ENCODE peak calls at places on chromosomes 12 and 14, in five cellular contexts. M, J, C, T and B are unnamed samples.

GRCh38 chr12:78414071-78414470 is 450.5 kb upstream of the SYT1 start:
- DNase-seq in M (no peak), J (no peak), C (no peak), T (no peak), B (no peak)

GRCh38 chr12:39300799-39301198 is 142.1 kb downstream of the KIF21A start:
- DNase-seq in M (no peak), J (no peak), C (no peak), T (no peak), B (no peak)

GRCh38 chr14:71119075-71119474 is 211.8 kb downstream of the PCNX1 start:
- DNase-seq in M (no peak), J (no peak), C (no peak), T (no peak), B (no peak)

GRCh38 chr12:26524862-26525465 is 308.0 kb downstream of the ITPR2 start:
- DNase-seq in M (no peak), J (peak; percentile 46), C (no peak), T (peak; percentile 20), B (peak; percentile 80)

GRCh38 chr12:87336814-87337336 is 692.3 kb downstream of the C12orf50 start:
- DNase-seq in M (no peak), J (no peak), C (no peak), T (no peak), B (no peak)

GRCh38 chr12:13044859-13045384 is 741 bp downstream of the FAM234B start:
- DNase-seq in M (no peak), J (no peak), C (no peak), T (no peak), B (no peak)

GRCh38 chr14:85218982-85219381 is 311.0 kb upstream of the FLRT2 start:
- DNase-seq in M (no peak), J (no peak), C (no peak), T (no peak), B (no peak)

GRCh38 chr12:100141666-100141997 is 1.0 kb downstream of the BLTP3B start:
- DNase-seq in M (no peak), J (no peak), C (no peak), T (peak; percentile 73), B (no peak)

GRCh38 chr12:132619301-132620112 is 931 bp downstream of the P2RX2 start:
- DNase-seq in M (no peak), J (peak; percentile 46), C (peak; percentile 31), T (no peak), B (peak; percentile 71)

GRCh38 chr12:9405861-9406563 is 197.8 kb upstream of the PZP start:
- DNase-seq in M (peak; percentile 62), J (peak; percentile 56), C (no peak), T (no peak), B (peak; percentile 78)

GRCh38 chr14:39109893-39110715 is 4.0 kb upstream of the GEMIN2 start:
- DNase-seq in M (no peak), J (no peak), C (no peak), T (no peak), B (no peak)

GRCh38 chr12:39610626-39611025 is 9.0 kb downstream of the ABCD2 start:
- DNase-seq in M (no peak), J (no peak), C (no peak), T (no peak), B (no peak)

GRCh38 chr14:56027421-56027820 is 90.8 kb upstream of the PELI2 start:
- DNase-seq in M (no peak), J (no peak), C (no peak), T (no peak), B (no peak)

GRCh38 chr12:45637706-45638105 is 91.8 kb upstream of the ARID2 start:
- DNase-seq in M (no peak), J (no peak), C (no peak), T (no peak), B (no peak)

GRCh38 chr12:11814362-11814761 is 164.9 kb downstream of the ETV6 start:
- DNase-seq in M (no peak), J (no peak), C (no peak), T (no peak), B (no peak)

GRCh38 chr12:39427360-39427808 is 15.5 kb downstream of the KIF21A start:
- DNase-seq in M (no peak), J (no peak), C (no peak), T (no peak), B (no peak)

GRCh38 chr12:123131291-123131831 is 19.5 kb downstream of the PITPNM2 start:
- DNase-seq in M (no peak), J (no peak), C (no peak), T (no peak), B (peak; percentile 64)

GRCh38 chr12:28114488-28114887 is 75.8 kb upstream of the CCDC91 start:
- DNase-seq in M (no peak), J (no peak), C (no peak), T (no peak), B (no peak)

GRCh38 chr12:8698132-8698829 is 490 bp downstream of the RIMKLB start:
- DNase-seq in M (peak; percentile 78), J (peak; percentile 72), C (peak; percentile 75), T (peak; percentile 55), B (peak; percentile 91)

GRCh38 chr12:94753071-94753779 is 102.9 kb upstream of the TMCC3 start:
- DNase-seq in M (no peak), J (peak; percentile 26), C (no peak), T (no peak), B (peak; percentile 68)

GRCh38 chr12:19012965-19013364 is 116.6 kb upstream of the PLEKHA5 start:
- DNase-seq in M (no peak), J (no peak), C (no peak), T (no peak), B (no peak)

GRCh38 chr12:75488553-75488952 is 8.0 kb downstream of the GLIPR1 start:
- DNase-seq in M (peak; percentile 62), J (peak; percentile 65), C (no peak), T (no peak), B (peak; percentile 83)

GRCh38 chr14:51650721-51651387 is 856 bp upstream of the FRMD6 start:
- DNase-seq in M (peak; percentile 40), J (peak; percentile 47), C (peak; percentile 50), T (peak; percentile 29), B (peak; percentile 70)

GRCh38 chr14:95547272-95547625 is 12.4 kb downstream of the GLRX5 start:
- DNase-seq in M (no peak), J (no peak), C (no peak), T (no peak), B (peak; percentile 58)

GRCh38 chr12:84779169-84779568 is 133.4 kb downstream of the SLC6A15 start:
- DNase-seq in M (no peak), J (peak; percentile 35), C (no peak), T (no peak), B (no peak)
- H3K27ac ChIP-seq in M (no peak overlapping the region), J (no peak overlapping the region), C (no peak overlapping the region), T (no peak overlapping the region), B (no peak overlapping the region)

DNA sequence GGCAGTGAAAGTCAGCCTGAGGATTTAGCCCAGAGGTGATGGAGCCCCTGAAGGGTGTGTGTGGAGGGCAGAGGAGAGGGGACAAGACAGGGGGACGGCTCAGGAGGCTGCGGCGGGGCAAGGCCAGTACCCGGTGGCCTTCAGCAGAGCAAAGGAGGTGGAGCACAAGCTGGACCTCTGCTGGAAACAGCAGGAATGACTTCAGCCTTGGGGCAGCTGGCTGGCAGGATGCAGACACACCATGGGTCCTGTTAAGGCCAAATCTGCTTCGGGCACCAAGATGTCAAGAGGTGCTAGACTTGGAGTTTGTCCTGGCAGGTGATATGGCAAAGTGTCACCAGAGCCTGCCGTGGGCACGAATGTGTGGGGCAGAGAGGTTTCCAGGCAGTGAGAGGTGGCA is 92.1 kb downstream of the LGMN start:
- DNase-seq in M (no peak), J (no peak), C (no peak), T (no peak), B (no peak)
- H3K4me1 ChIP-seq in M (no peaks in the 10 kb centered on the region), J (no peaks in the 10 kb centered on the region), C (no peaks in the 10 kb centered on the region), T (no peaks in the 10 kb centered on the region), B (no peaks in the 10 kb centered on the region)

GRCh38 chr14:105353163-105353562 is 38.6 kb downstream of the PACS2 start:
- DNase-seq in M (no peak), J (no peak), C (no peak), T (no peak), B (no peak)
- H3K27ac ChIP-seq in M (no peak overlapping the region), J (no peak overlapping the region), C (no peak overlapping the region), T (no peak overlapping the region), B (no peak overlapping the region)

GRCh38 chr12:113239288-113239771 is 18.1 kb downstream of the TPCN1 start:
- DNase-seq in M (no peak), J (no peak), C (no peak), T (peak; percentile 90), B (peak; percentile 60)

GRCh38 chr12:113239811-113240331 is 18.6 kb downstream of the TPCN1 start:
- DNase-seq in M (no peak), J (no peak), C (peak; percentile 65), T (peak; percentile 25), B (peak; percentile 49)

GRCh38 chr12:113241191-113242017 is 20.1 kb downstream of the TPCN1 start:
- DNase-seq in M (peak; percentile 44), J (no peak), C (no peak), T (peak; percentile 80), B (peak; percentile 63)

GRCh38 chr12:113242018-113242418 is 20.8 kb downstream of the TPCN1 start:
- DNase-seq in M (no peak), J (no peak), C (no peak), T (peak; percentile 92), B (no peak)

GRCh38 chr12:113240395-113240794 is 19.1 kb downstream of the TPCN1 start:
- DNase-seq in M (no peak), J (no peak), C (no peak), T (no peak), B (no peak)
- H3K4me1 ChIP-seq in M (no peaks in the 10 kb centered on the region), J (peaks cover 6% of the 10 kb centered on the region), C (peaks cover 10% of the 10 kb centered on the region), T (peaks cover 97% of the 10 kb centered on the region), B (no peaks in the 10 kb centered on the region)

GRCh38 chr14:89293349-89293916 is 123.6 kb downstream of the FOXN3 start:
- DNase-seq in M (peak; percentile 80), J (peak; percentile 88), C (peak; percentile 45), T (no peak), B (no peak)
- H3K27ac ChIP-seq in M (peak overlapping the region; percentile 92), J (peak overlapping the region; percentile 99), C (no peak overlapping the region), T (no peak overlapping the region), B (no peak overlapping the region)